ENCODE peak calls at places on chromosomes 13 and 19, in ten cellular contexts. E is fibroblast of villous mesenchyme; W is sigmoid colon; R is activated CD8-positive, alpha-beta T cell treated with anti-CD3 and anti-CD28 coated beads for 36 hours; K is uterus; S is left ventricle myocardium inferior; D is Panc1; T is NB4; P is cardiac fibroblast; A is fibroblast of lung. B is an unnamed sample.
A peak's percentile ranks its signal among the peaks of the same experiment; 100 is the strongest.

GRCh38 chr13:55483626-55484158 is 1657.0 kb upstream of the PRR20A start:
- DNase-seq in E (no peak), W (no peak), R (no peak), K (no peak), S (no peak), D (no peak), T (no peak), P (no peak), A (no peak), B (no peak)

GRCh38 chr19:11265785-11266236 is 3.5 kb upstream of the DOCK6 start:
- DNase-seq in E (no peak), W (no peak), R (no peak), K (no peak), S (no peak), D (no peak), T (no peak), P (no peak), A (peak; percentile 51), B (no peak)

GRCh38 chr13:107827840-107828549 is 387.3 kb downstream of the LIG4 start:
- DNase-seq in E (peak; percentile 26), W (no peak), R (no peak), K (no peak), S (no peak), D (no peak), T (no peak), P (peak; percentile 5), A (no peak), B (no peak)

GRCh38 chr19:21604941-21605548 is 99.6 kb downstream of the ZNF429 start:
- DNase-seq in E (peak; percentile 39), W (no peak), R (no peak), K (no peak), S (no peak), D (no peak), T (peak; percentile 9), P (peak; percentile 37), A (peak; percentile 15), B (no peak)

GRCh38 chr19:15378529-15379082 is 981 bp downstream of the AKAP8 start:
- DNase-seq in E (peak; percentile 70), W (peak; percentile 76), R (peak; percentile 70), K (no peak), S (peak; percentile 45), D (no peak), T (peak; percentile 73), P (peak; percentile 58), A (peak; percentile 52), B (peak; percentile 39)

GRCh38 chr13:92843549-92843948 is 383.1 kb upstream of the GPC6 start:
- DNase-seq in E (peak; percentile 25), W (no peak), R (no peak), K (no peak), S (no peak), D (no peak), T (no peak), P (peak; percentile 73), A (peak; percentile 88), B (no peak)

GRCh38 chr19:56966697-56967299 is 126.3 kb upstream of the PEG3 start:
- DNase-seq in E (no peak), W (no peak), R (no peak), K (peak; percentile 39), S (no peak), D (no peak), T (no peak), P (no peak), A (no peak), B (no peak)

GRCh38 chr19:3963458-3964255 is 7.2 kb downstream of the DAPK3 start:
- DNase-seq in E (no peak), W (peak; percentile 64), R (no peak), K (no peak), S (no peak), D (no peak), T (no peak), P (no peak), A (no peak), B (no peak)

GRCh38 chr13:37313383-37313782 is 207.9 kb upstream of the CSNK1A1L start:
- DNase-seq in E (peak; percentile 28), W (no peak), R (no peak), K (no peak), S (no peak), D (no peak), T (no peak), P (peak; percentile 66), A (peak; percentile 91), B (no peak)

GRCh38 chr13:112779856-112780604 is 90.2 kb downstream of the ATP11A start:
- DNase-seq in E (no peak), W (no peak), R (no peak), K (peak; percentile 4), S (no peak), D (no peak), T (no peak), P (no peak), A (no peak), B (no peak)

GRCh38 chr19:5947435-5947834 is 30.5 kb downstream of the RANBP3 start:
- DNase-seq in E (peak; percentile 94), W (peak; percentile 94), R (no peak), K (peak; percentile 81), S (peak; percentile 68), D (no peak), T (no peak), P (peak; percentile 86), A (peak; percentile 80), B (no peak)

GRCh38 chr19:30092721-30093569 is 150.9 kb downstream of the URI1 start:
- DNase-seq in E (no peak), W (no peak), R (no peak), K (no peak), S (no peak), D (no peak), T (no peak), P (no peak), A (no peak), B (no peak)

GRCh38 chr19:30096596-30097370 is 154.7 kb downstream of the URI1 start:
- DNase-seq in E (no peak), W (no peak), R (no peak), K (no peak), S (no peak), D (no peak), T (no peak), P (no peak), A (no peak), B (no peak)

GRCh38 chr19:30095171-30095570 is 153.1 kb downstream of the URI1 start:
- DNase-seq in E (no peak), W (no peak), R (no peak), K (no peak), S (no peak), D (no peak), T (no peak), P (no peak), A (no peak), B (no peak)

GRCh38 chr19:30091856-30092255 is 149.8 kb downstream of the URI1 start:
- DNase-seq in E (no peak), W (no peak), R (no peak), K (no peak), S (no peak), D (no peak), T (no peak), P (no peak), A (no peak), B (no peak)

DNA sequence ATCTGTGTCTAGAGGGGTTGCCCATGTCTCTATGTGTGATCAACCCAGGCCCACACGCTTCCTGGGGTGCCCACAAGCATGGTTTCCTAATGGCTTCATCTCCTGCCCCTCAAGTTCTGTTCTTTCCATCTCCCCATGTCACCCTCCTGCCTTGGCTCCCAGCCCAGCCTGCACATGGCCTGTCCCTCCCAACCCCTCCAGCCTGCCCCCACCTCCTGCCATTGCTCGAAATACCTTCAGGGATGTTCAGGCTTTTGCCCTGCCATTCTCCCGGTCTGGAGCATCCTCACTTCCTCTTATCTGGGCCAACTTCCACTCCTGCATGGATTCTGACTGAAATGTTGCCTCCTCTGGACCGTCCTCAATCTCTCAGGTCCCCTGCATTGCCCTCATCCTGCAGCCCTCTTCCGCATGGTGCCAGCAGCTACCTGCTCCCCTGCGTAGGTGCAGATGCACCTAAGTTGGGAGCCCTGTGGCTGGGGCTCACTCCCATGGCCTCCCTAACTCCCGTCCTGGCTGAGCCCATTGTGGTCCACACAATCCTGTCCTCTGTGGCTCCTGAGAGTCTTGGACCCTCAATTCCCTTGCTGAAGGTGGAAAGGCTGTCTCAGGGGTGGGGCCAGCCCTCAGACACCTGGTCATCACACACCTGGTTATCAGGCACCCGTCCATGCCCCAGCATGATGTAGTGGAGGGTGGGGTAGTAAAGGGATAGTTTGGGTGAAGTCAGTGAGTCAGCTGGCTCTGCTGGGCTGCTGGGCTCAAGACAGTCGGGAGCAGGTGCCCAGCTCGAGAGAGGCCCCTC is 152.1 kb downstream of the URI1 start:
- DNase-seq in E (no peak), W (no peak), R (no peak), K (no peak), S (no peak), D (no peak), T (no peak), P (no peak), A (no peak), B (no peak)
- TF ChIP-seq CTCF in E (no peak), W (no peak), R (no peak), K (no peak), S (no peak), D (no peak), T (no peak), P (no peak), A (no peak), B (no peak)

GRCh38 chr13:88602786-88603777 is 931.9 kb downstream of the SLITRK5 start:
- DNase-seq in E (no peak), W (no peak), R (no peak), K (no peak), S (no peak), D (no peak), T (no peak), P (no peak), A (no peak), B (no peak)
- TF ChIP-seq CTCF in E (no peak), W (no peak), R (no peak), K (no peak), S (no peak), D (no peak), T (no peak), P (no peak), A (no peak), B (no peak)

GRCh38 chr19:29292562-29292961 is 79.6 kb upstream of the UQCRFS1 start:
- DNase-seq in E (no peak), W (no peak), R (no peak), K (no peak), S (no peak), D (no peak), T (no peak), P (no peak), A (no peak), B (no peak)
- TF ChIP-seq CTCF in E (no peak), W (no peak), R (no peak), K (no peak), S (no peak), D (no peak), T (no peak), P (no peak), A (no peak), B (no peak)

DNA sequence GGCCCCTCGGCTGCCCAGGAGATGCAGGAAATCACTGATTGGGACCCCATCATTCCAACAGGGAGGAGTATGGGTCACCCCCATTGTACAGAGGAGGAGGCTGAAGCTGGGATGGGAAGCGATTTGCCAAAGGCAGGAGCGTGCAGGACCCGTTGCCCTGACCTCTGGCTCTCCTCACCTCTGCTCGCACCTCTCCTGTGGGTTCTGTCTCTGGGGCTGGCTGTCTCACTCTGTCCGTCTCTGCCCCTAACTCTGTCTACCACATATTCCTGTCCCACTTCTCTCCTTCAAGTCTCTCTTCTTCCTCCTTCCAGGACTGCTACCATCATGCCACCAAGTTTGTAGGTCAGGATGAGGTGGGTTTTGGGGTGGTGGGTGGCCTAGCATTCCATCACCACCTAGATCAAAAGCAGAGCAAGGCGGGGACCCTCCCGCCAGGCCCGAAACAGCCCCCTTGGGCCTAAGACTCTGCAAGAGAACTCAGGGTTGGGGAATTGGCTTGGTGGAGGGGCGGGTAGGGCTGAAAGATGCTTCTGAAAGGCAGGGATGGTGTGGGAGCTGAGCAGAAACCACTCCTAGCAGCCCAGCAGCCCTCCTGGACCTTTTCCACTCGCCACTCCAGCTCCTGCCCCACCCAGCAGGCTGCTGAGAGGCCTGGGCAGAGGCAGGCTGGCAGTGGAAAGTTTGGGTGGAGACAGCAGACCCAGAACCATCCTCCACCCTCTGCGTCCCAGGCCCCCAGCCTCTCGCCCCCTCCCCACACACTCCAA is 1.0 kb upstream of the LGALS7 start:
- DNase-seq in E (no peak), W (no peak), R (no peak), K (no peak), S (no peak), D (no peak), T (no peak), P (no peak), A (no peak), B (no peak)
- TF ChIP-seq CTCF in E (no peak), W (no peak), R (no peak), K (no peak), S (no peak), D (no peak), T (no peak), P (no peak), A (no peak), B (no peak)

B was measured in natural killer cell.